ENCODE peak calls at places on chromosomes 5 and 9, in nine cellular contexts. E is heart right ventricle, S is glutamatergic neuron, J is nephron progenitor cell, G is A549, M is lung, Q is PC-9, X is sigmoid colon, W is adrenal gland. K is an unnamed sample.

GRCh38 chr9:92406506-92406905 is 2.1 kb upstream of the OGN start:
- DNase-seq in E (peak; percentile 38), S (no peak), J (no peak), G (no peak), M (peak; percentile 31), Q (no peak), X (peak; percentile 69), W (peak; percentile 33), K (no peak)

GRCh38 chr9:127931092-127931881 is 710 bp upstream of the PIP5KL1 start:
- DNase-seq in E (no peak), S (peak; percentile 65), J (no peak), G (peak; percentile 86), M (peak; percentile 79), Q (no peak), X (no peak), W (peak; percentile 69), K (no peak)

GRCh38 chr5:93893050-93893449 is 151.7 kb upstream of the POU5F2 start:
- DNase-seq in E (no peak), S (no peak), J (no peak), G (no peak), M (no peak), Q (no peak), X (no peak), W (no peak), K (no peak)

GRCh38 chr5:59615272-59615671 is 278.3 kb downstream of the PDE4D start:
- DNase-seq in E (no peak), S (no peak), J (no peak), G (no peak), M (no peak), Q (peak; percentile 57), X (no peak), W (no peak), K (no peak)

GRCh38 chr5:153831976-153832375 is 206.7 kb downstream of the FAM114A2 start:
- DNase-seq in E (peak; percentile 4), S (no peak), J (no peak), G (peak; percentile 62), M (no peak), Q (no peak), X (no peak), W (no peak), K (no peak)

GRCh38 chr9:87039809-87040392 is 92.6 kb upstream of the GAS1 start:
- DNase-seq in E (no peak), S (no peak), J (no peak), G (no peak), M (no peak), Q (peak; percentile 41), X (no peak), W (no peak), K (no peak)

GRCh38 chr5:131224387-131225191 is 39.3 kb upstream of the CDC42SE2 start:
- DNase-seq in E (peak; percentile 10), S (no peak), J (no peak), G (no peak), M (no peak), Q (no peak), X (no peak), W (peak; percentile 45), K (no peak)

GRCh38 chr5:121251954-121252353 is 599.7 kb upstream of the FTMT start:
- DNase-seq in E (no peak), S (no peak), J (no peak), G (peak; percentile 74), M (no peak), Q (peak; percentile 67), X (no peak), W (no peak), K (no peak)

GRCh38 chr9:20426019-20426418 is 196.3 kb downstream of the MLLT3 start:
- DNase-seq in E (no peak), S (no peak), J (no peak), G (no peak), M (no peak), Q (no peak), X (no peak), W (no peak), K (no peak)

GRCh38 chr9:26243722-26244121 is 565.5 kb upstream of the TUSC1 start:
- DNase-seq in E (no peak), S (no peak), J (no peak), G (peak; percentile 71), M (no peak), Q (no peak), X (no peak), W (no peak), K (no peak)

GRCh38 chr5:90940227-90940995 is 381.8 kb downstream of the ADGRV1 start:
- DNase-seq in E (no peak), S (peak; percentile 59), J (peak; percentile 38), G (peak; percentile 40), M (no peak), Q (peak; percentile 42), X (no peak), W (peak; percentile 39), K (peak; percentile 11)

GRCh38 chr5:10431408-10431807 is 10.3 kb upstream of the ROPN1L start:
- DNase-seq in E (no peak), S (no peak), J (no peak), G (no peak), M (no peak), Q (no peak), X (no peak), W (no peak), K (no peak)

GRCh38 chr9:88991066-88992030 is at the start of gene S1PR3:
- DNase-seq in E (peak; percentile 71), S (peak; percentile 64), J (peak; percentile 80), G (peak; percentile 53), M (peak; percentile 44), Q (no peak), X (peak; percentile 83), W (peak; percentile 61), K (peak; percentile 64)

GRCh38 chr9:38067892-38068615 is 973 bp downstream of the SHB start:
- DNase-seq in E (no peak), S (peak; percentile 50), J (peak; percentile 49), G (no peak), M (no peak), Q (no peak), X (peak; percentile 67), W (no peak), K (peak; percentile 26)

GRCh38 chr9:38066907-38067610 is 2.0 kb downstream of the SHB start:
- DNase-seq in E (peak; percentile 66), S (peak; percentile 28), J (peak; percentile 30), G (no peak), M (peak; percentile 63), Q (no peak), X (peak; percentile 84), W (peak; percentile 64), K (peak; percentile 53)

GRCh38 chr9:38067611-38067891 is 1.5 kb downstream of the SHB start:
- DNase-seq in E (no peak), S (peak; percentile 45), J (peak; percentile 50), G (no peak), M (no peak), Q (no peak), X (peak; percentile 77), W (no peak), K (peak; percentile 17)

GRCh38 chr9:38068866-38069628 is at the start of gene SHB:
- DNase-seq in E (peak; percentile 82), S (peak; percentile 85), J (peak; percentile 88), G (peak; percentile 71), M (peak; percentile 75), Q (no peak), X (peak; percentile 88), W (peak; percentile 71), K (peak; percentile 80)

DNA sequence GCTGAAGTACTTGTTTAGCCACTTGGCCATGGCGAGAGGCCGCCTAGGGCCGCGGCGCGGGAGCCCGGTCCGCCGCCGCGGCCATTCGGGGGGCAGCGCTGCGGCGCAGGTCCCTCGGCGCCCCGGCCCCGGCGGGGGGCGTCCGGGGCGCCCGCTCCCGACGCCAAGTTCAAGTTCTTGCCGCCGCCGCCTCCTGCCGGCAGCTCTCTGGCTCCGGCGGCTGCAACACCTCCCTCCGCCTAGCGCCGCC is 486 bp downstream of the SHB start:
- DNase-seq in E (no peak), S (peak; percentile 55), J (peak; percentile 49), G (peak; percentile 60), M (no peak), Q (no peak), X (peak; percentile 73), W (no peak), K (no peak)
- TF ChIP-seq CTCF in E (no peak), S (no peak), J (no peak), G (peak; percentile 62), M (no peak), Q (no peak), X (no peak), W (no peak), K (no peak)

GRCh38 chr5:139392678-139393496 is 2.0 kb downstream of the PROB1 start:
- DNase-seq in E (no peak), S (peak; percentile 89), J (peak; percentile 87), G (peak; percentile 85), M (peak; percentile 53), Q (no peak), X (no peak), W (peak; percentile 76), K (peak; percentile 85)
- TF ChIP-seq CTCF in E (no peak), S (peak; percentile 76), J (peak; percentile 64), G (peak; percentile 86), M (peak; percentile 26), Q (peak; percentile 40), X (no peak), W (peak; percentile 44), K (peak; percentile 29)

GRCh38 chr5:177382423-177383029 is 1.7 kb upstream of the SLC34A1 start:
- DNase-seq in E (no peak), S (no peak), J (no peak), G (peak; percentile 59), M (no peak), Q (no peak), X (no peak), W (no peak), K (no peak)
- TF ChIP-seq CTCF in E (no peak), S (no peak), J (no peak), G (peak; percentile 11), M (no peak), Q (no peak), X (no peak), W (no peak), K (no peak)

GRCh38 chr9:75588808-75589207 is 301.7 kb upstream of the PCSK5 start:
- DNase-seq in E (no peak), S (no peak), J (no peak), G (peak; percentile 2), M (no peak), Q (no peak), X (no peak), W (no peak), K (no peak)

GRCh38 chr9:75589497-75589896 is 301.0 kb upstream of the PCSK5 start:
- DNase-seq in E (no peak), S (no peak), J (no peak), G (no peak), M (no peak), Q (no peak), X (no peak), W (no peak), K (no peak)

GRCh38 chr9:75591972-75592371 is 298.5 kb upstream of the PCSK5 start:
- DNase-seq in E (no peak), S (no peak), J (no peak), G (no peak), M (no peak), Q (no peak), X (no peak), W (no peak), K (no peak)

GRCh38 chr9:75599249-75599648 is 291.2 kb upstream of the PCSK5 start:
- DNase-seq in E (no peak), S (no peak), J (no peak), G (no peak), M (no peak), Q (no peak), X (no peak), W (no peak), K (no peak)

DNA sequence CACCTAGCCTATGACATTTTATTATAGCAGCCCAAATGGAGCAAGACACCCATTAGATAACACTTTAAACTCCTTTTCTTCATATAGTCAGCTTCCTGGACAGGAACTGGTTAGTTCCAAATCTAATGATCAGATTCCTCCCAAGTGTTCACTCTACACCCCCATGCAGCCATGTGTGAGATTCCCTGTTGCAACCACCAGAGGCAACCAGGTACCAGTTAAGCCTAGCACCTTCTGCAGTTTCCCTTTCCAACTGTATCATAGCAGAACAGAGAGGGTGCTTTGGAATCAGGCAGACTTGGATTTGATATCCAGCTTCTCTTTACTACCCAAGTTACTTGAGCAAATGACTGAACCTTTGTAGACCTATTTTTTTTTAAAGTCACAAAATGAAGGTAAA is 296.6 kb upstream of the PCSK5 start:
- DNase-seq in E (no peak), S (no peak), J (no peak), G (no peak), M (no peak), Q (no peak), X (no peak), W (no peak), K (no peak)
- TF ChIP-seq CTCF in E (no peak), S (no peak), J (no peak), G (no peak), M (no peak), Q (no peak), X (no peak), W (no peak), K (no peak)

K was measured in endothelial cell.